ENCODE peak calls at places on chromosomes 11 and 22, in seven cellular contexts. X, Q, J, V, P, R and K are unnamed samples.

GRCh38 chr11:40391679-40392078 is 1067.8 kb downstream of the LRRC4C start:
- DNase-seq in X (no peak), Q (no peak), J (no peak), V (no peak), P (no peak), R (no peak), K (no peak)

GRCh38 chr11:16169541-16169940 is 186.8 kb downstream of the SOX6 start:
- DNase-seq in X (no peak), Q (peak), J (peak), V (no peak), P (no peak), R (no peak), K (peak)

GRCh38 chr11:110716361-110716760 is 4.1 kb upstream of the ARHGAP20 start:
- DNase-seq in X (no peak), Q (peak), J (no peak), V (no peak), P (no peak), R (peak), K (no peak)

GRCh38 chr11:119585038-119585666 is 143.8 kb downstream of the NECTIN1 start:
- DNase-seq in X (peak), Q (no peak), J (peak), V (peak), P (peak), R (no peak), K (no peak)

GRCh38 chr11:57406337-57406904 is 16.0 kb upstream of the PRG2 start:
- DNase-seq in X (no peak), Q (peak), J (no peak), V (no peak), P (no peak), R (no peak), K (peak)

GRCh38 chr22:23898006-23898974 is 4.1 kb downstream of the MIF start:
- DNase-seq in X (no peak), Q (no peak), J (peak), V (no peak), P (no peak), R (no peak), K (no peak)

GRCh38 chr11:64583296-64584262 is 7.4 kb upstream of the SLC22A12 start:
- DNase-seq in X (no peak), Q (no peak), J (peak), V (no peak), P (no peak), R (peak), K (no peak)

GRCh38 chr11:48193876-48194275 is 22.7 kb upstream of the OR4B1 start:
- DNase-seq in X (no peak), Q (peak), J (no peak), V (no peak), P (no peak), R (peak), K (no peak)

GRCh38 chr11:75408852-75409219 is 9.5 kb downstream of the RPS3 start:
- DNase-seq in X (no peak), Q (no peak), J (no peak), V (no peak), P (no peak), R (no peak), K (no peak)

GRCh38 chr11:38680746-38681145 is 2082.7 kb upstream of the RAG2 start:
- DNase-seq in X (no peak), Q (no peak), J (no peak), V (no peak), P (no peak), R (no peak), K (no peak)

GRCh38 chr11:102730036-102730815 is 5.5 kb upstream of the MMP8 start:
- DNase-seq in X (no peak), Q (peak), J (no peak), V (no peak), P (no peak), R (peak), K (no peak)
- H2BK120ac ChIP-seq in X (no peak), Q (peak), J (no peak), V (no peak), P (no peak), R (peak), K (no peak)

DNA sequence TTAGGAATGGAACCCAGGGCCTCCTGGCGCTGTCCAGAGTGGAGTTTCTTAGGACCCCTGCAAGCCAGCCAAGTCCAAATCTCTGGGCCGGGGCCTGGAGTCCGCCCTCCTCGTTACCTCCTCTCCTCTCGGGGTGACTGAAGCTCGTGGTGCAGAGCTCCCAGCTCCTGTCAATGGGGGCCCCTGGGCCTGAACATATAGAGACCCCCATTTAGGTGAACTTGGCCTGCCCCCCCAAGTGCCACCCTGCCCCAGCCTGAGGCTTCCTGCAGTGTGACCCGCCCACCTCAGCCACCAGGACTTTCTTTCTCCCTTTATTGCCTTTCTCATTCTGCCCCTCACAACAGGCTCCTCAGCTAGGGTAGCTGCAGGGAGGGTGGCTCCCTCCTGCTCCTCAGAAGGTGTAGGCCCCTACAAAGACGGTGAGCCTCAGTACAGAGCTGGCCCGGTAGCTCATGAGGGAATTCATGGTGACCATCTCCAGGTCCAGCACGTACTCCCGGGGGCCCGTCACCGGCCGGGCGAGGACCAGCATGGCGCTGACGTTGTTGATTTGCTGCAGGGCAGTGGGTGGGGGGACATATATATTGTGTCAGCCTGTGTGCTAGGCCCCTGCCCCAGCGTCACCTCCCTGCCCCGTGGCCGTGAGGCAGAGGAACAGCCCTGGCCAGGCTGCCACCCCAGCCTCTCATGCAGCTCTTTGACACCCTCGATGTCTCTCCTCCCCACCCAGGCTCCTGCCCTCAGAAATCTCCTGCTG is 5.9 kb downstream of the EFEMP2 start:
- DNase-seq in X (no peak), Q (no peak), J (no peak), V (no peak), P (no peak), R (no peak), K (no peak)
- H3K4ac ChIP-seq in X (no peak), Q (no peak), J (no peak), V (no peak), P (no peak), R (no peak), K (no peak)

GRCh38 chr11:24855951-24856350 is 359.1 kb downstream of the LUZP2 start:
- DNase-seq in X (no peak), Q (peak), J (no peak), V (no peak), P (no peak), R (no peak), K (no peak)

GRCh38 chr11:24861440-24861839 is 364.6 kb downstream of the LUZP2 start:
- DNase-seq in X (no peak), Q (no peak), J (peak), V (no peak), P (no peak), R (no peak), K (no peak)

GRCh38 chr11:24859801-24860300 is 363.0 kb downstream of the LUZP2 start:
- DNase-seq in X (no peak), Q (no peak), J (no peak), V (no peak), P (no peak), R (no peak), K (no peak)
- H2BK120ac ChIP-seq in X (no peak), Q (no peak), J (no peak), V (no peak), P (no peak), R (no peak), K (no peak)

DNA sequence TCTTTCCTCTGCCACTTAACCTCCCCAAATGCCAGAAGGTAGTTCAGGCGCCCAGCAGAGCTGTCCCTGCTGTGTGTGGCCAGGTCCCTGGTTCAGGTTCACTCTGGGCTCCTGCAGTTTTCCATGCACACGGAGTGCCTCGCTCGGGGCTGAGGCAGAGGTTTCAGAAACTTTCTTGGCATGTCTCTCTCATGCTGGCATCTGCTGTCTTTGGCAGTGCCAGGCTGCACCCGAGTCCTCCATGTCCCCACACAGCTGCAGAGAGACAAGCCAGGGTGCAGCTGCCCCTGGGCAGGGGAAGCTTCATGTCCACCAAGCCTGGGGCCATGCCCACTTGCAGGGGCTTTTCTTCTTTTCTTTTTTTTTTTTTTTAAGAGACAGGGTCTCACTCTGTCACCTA is 7.0 kb upstream of the NEFH start:
- DNase-seq in X (no peak), Q (no peak), J (no peak), V (no peak), P (no peak), R (no peak), K (no peak)
- H3K4ac ChIP-seq in X (no peak), Q (no peak), J (no peak), V (no peak), P (no peak), R (no peak), K (no peak)

DNA sequence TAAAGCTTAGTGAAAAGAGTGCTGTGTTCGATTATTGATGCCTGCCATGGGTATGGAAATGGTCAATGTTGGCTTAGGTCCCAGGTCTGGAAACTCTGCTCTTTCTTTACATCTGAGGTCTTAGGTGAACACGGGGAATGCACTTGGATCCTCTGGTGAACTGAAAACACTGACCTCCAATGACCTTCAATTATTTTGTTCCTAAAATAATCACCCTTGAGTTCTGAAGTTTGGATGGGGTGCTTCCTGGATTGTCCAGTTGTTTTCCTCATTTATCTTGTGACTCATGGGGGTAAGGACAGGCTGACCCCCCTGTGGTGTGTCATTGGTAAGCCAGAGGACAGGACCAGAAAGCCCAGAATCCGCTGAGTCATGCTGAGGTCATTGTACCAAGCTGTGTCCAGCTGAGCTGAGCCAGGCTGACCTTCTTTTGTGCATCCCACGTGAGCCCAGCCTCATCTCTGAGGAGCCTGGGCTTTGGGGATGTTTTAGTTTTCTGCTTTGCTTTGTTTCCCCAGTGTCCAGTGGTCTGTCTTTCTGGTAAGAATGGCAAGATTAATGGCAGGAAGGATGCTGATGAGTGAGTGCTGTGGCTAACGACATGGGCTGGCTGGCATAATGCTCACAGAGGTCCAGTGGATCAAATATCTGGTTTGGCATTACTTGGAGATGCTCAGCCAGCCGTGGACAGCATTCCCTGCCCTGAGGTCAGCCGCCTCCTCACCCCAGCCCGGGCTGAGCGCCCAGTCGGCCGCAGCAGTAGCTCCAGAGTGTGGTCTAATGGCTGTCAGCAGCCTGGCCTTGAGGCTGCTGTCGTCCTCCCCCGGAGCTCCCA is 35.6 kb downstream of the AMPD3 start:
- DNase-seq in X (peak), Q (peak), J (peak), V (peak), P (no peak), R (peak), K (peak)
- H2BK120ac ChIP-seq in X (no peak), Q (peak), J (no peak), V (no peak), P (no peak), R (peak), K (no peak)

DNA sequence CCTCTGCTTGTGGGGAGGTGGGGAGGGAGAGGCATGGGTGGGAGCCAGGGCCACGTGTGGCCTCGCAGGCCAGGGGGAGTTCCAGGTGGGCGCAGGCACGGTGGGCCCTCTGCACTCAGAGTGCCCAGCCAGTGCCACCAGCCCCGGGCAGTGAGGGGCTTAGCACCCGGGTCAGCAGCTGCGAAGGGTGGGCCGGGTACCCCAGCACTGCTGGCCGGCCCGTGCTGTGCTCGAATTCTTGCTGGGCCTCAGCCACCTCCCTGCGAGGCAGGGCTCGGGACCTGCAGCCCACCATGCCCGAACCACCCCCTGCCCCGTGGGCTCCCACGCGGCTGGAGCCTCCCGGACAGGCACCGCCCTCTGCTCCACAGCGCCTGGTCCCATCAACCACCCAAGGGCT is 1277.2 kb downstream of the JRKL start:
- DNase-seq in X (no peak), Q (no peak), J (no peak), V (no peak), P (no peak), R (no peak), K (no peak)
- H3K4ac ChIP-seq in X (no peak), Q (no peak), J (no peak), V (no peak), P (no peak), R (no peak), K (no peak)